ENCODE peak calls at places on chromosomes 16 and 17, in ten cellular contexts. P, V, Y, I, H, J, B, U, D and E are unnamed samples.

GRCh38 chr17:29117440-29117753 is 62.8 kb downstream of the MYO18A start:
- DNase-seq in P (no peak), D (no peak), Y (no peak), U (no peak), H (no peak), I (no peak), J (no peak), V (no peak), B (no peak), E (no peak)

GRCh38 chr16:73572135-73572534 is 524.2 kb upstream of the ZFHX3 start:
- DNase-seq in H (no peak), D (peak), U (no peak), B (peak), I (no peak), P (peak), J (no peak), Y (no peak), V (no peak), E (peak)

GRCh38 chr16:3183445-3184139 is 4.4 kb upstream of the OR1F1 start:
- DNase-seq in V (no peak), D (no peak), B (no peak), P (no peak), Y (peak), U (no peak), J (peak), H (no peak), I (no peak), E (no peak)

GRCh38 chr17:34582185-34582900 is 3.0 kb downstream of the TMEM132E start:
- DNase-seq in I (no peak), U (no peak), Y (no peak), P (no peak), B (peak), V (no peak), H (no peak), J (no peak), D (no peak), E (peak)

GRCh38 chr17:31274252-31274651 is 22.8 kb downstream of the OMG start:
- DNase-seq in H (peak), I (no peak), U (no peak), Y (peak), V (no peak), J (no peak), D (no peak), B (no peak), P (no peak), E (no peak)

GRCh38 chr17:34616148-34616547 is 36.8 kb downstream of the TMEM132E start:
- DNase-seq in H (no peak), Y (no peak), B (peak), P (peak), I (no peak), J (no peak), V (no peak), U (no peak), D (no peak), E (no peak)

GRCh38 chr16:50602531-50603205 is 54.5 kb downstream of the NKD1 start:
- DNase-seq in P (no peak), H (peak), D (no peak), B (no peak), Y (peak), I (no peak), U (no peak), J (no peak), V (peak), E (no peak)

GRCh38 chr16:70432800-70433455 is 6.0 kb downstream of the ST3GAL2 start:
- DNase-seq in I (no peak), B (no peak), V (no peak), P (peak), Y (no peak), D (no peak), J (no peak), U (no peak), H (no peak), E (no peak)

GRCh38 chr16:50245417-50246298 is 20.7 kb upstream of the ADCY7 start:
- DNase-seq in J (peak), H (peak), Y (peak), V (peak), P (peak), U (no peak), I (peak), D (peak), B (peak), E (peak)

GRCh38 chr17:59366773-59367656 is 35.6 kb downstream of the YPEL2 start:
- DNase-seq in Y (peak), U (no peak), B (no peak), P (peak), J (no peak), D (peak), H (no peak), I (no peak), V (no peak), E (peak)

GRCh38 chr16:1543085-1543896 is 9.8 kb downstream of the TMEM204 start:
- DNase-seq in D (peak), U (no peak), P (peak), V (peak), H (peak), J (peak), B (peak), I (peak), Y (peak), E (peak)

GRCh38 chr17:7897773-7898172 is 9.2 kb downstream of the CHD3 start:
- DNase-seq in H (peak), D (no peak), Y (no peak), P (no peak), I (no peak), J (no peak), U (no peak), V (peak), B (no peak), E (peak)

GRCh38 chr17:34613064-34614019 is 34.0 kb downstream of the TMEM132E start:
- DNase-seq in U (no peak), I (no peak), V (no peak), P (peak), B (peak), Y (peak), J (no peak), D (no peak), H (peak), E (no peak)

GRCh38 chr17:27506348-27507218 is 50.3 kb downstream of the KSR1 start:
- DNase-seq in D (no peak), Y (no peak), B (peak), J (no peak), P (no peak), V (no peak), H (no peak), U (no peak), I (no peak), E (no peak)

GRCh38 chr16:63982156-63982555 is 1139.7 kb downstream of the CDH11 start:
- DNase-seq in H (no peak), P (no peak), D (no peak), J (no peak), Y (no peak), U (no peak), I (no peak), V (no peak), B (peak), E (no peak)

GRCh38 chr17:50047488-50048126 is 8.3 kb upstream of the ITGA3 start:
- DNase-seq in B (no peak), I (no peak), P (no peak), H (peak), D (no peak), J (no peak), V (no peak), U (no peak), Y (peak), E (no peak)

GRCh38 chr16:87436225-87437172 is 44.4 kb downstream of the MAP1LC3B start:
- DNase-seq in P (no peak), I (no peak), B (no peak), H (no peak), V (no peak), J (no peak), U (no peak), D (no peak), Y (no peak), E (no peak)

GRCh38 chr17:38693700-38694329 is 11.3 kb upstream of the MLLT6 start:
- DNase-seq in H (no peak), Y (no peak), I (no peak), U (no peak), V (no peak), D (peak), J (peak), B (no peak), P (no peak), E (no peak)

GRCh38 chr17:67746704-67747571 is 29.2 kb downstream of the NOL11 start:
- DNase-seq in D (peak), Y (no peak), B (no peak), V (no peak), U (no peak), P (no peak), I (no peak), H (no peak), J (no peak), E (no peak)

GRCh38 chr17:45229681-45230409 is 8.2 kb downstream of the FMNL1 start:
- DNase-seq in I (no peak), V (no peak), H (no peak), U (no peak), D (no peak), Y (no peak), J (peak), B (no peak), P (no peak), E (no peak)

GRCh38 chr16:78630102-78630501 is 530.6 kb downstream of the WWOX start:
- DNase-seq in B (no peak), D (no peak), Y (no peak), H (no peak), U (no peak), J (no peak), P (no peak), V (no peak), I (no peak), E (no peak)

GRCh38 chr16:1707193-1707790 is 1.3 kb downstream of the MAPK8IP3 start:
- DNase-seq in V (peak), Y (peak), P (no peak), H (no peak), I (no peak), B (peak), J (peak), D (no peak), U (no peak), E (no peak)

GRCh38 chr16:28497386-28497785 is 2.9 kb downstream of the APOBR start:
- DNase-seq in Y (no peak), H (no peak), I (no peak), J (no peak), P (no peak), B (no peak), V (no peak), U (no peak), D (no peak), E (no peak)

GRCh38 chr17:34556384-34556783 is 23.0 kb upstream of the TMEM132E start:
- DNase-seq in U (no peak), Y (no peak), J (no peak), B (peak), D (no peak), P (no peak), H (no peak), I (no peak), V (no peak), E (no peak)

GRCh38 chr17:43766413-43767052 is 7.9 kb upstream of the SOST start:
- DNase-seq in P (peak), H (peak), I (peak), D (peak), V (peak), J (no peak), B (peak), U (no peak), Y (peak), E (peak)

GRCh38 chr16:30953511-30954124 is 3.9 kb upstream of the SETD1A start:
- DNase-seq in B (peak), V (peak), D (peak), P (peak), H (no peak), I (peak), Y (peak), U (no peak), J (peak), E (peak)

GRCh38 chr16:12147681-12148479 is 171.3 kb downstream of the SNX29 start:
- DNase-seq in B (peak), U (no peak), P (no peak), J (peak), I (no peak), Y (no peak), H (no peak), V (no peak), D (no peak), E (no peak)

GRCh38 chr17:14305785-14306496 is 5.1 kb downstream of the HS3ST3B1 start:
- DNase-seq in Y (no peak), B (no peak), I (no peak), J (no peak), D (no peak), U (no peak), H (no peak), P (no peak), V (no peak), E (no peak)

GRCh38 chr16:57092786-57093301 is 461 bp downstream of the CPNE2 start:
- DNase-seq in H (peak), U (no peak), P (peak), J (peak), Y (peak), D (peak), I (no peak), V (peak), B (peak), E (peak)

GRCh38 chr17:72580321-72581127 is 459.7 kb downstream of the SOX9 start:
- DNase-seq in V (no peak), J (peak), I (no peak), P (no peak), U (no peak), B (no peak), D (peak), H (peak), Y (peak), E (no peak)

GRCh38 chr16:63921737-63922136 is 1200.1 kb downstream of the CDH11 start:
- DNase-seq in P (no peak), D (no peak), V (no peak), J (no peak), I (no peak), Y (peak), B (no peak), H (no peak), U (no peak), E (no peak)

GRCh38 chr16:50848755-50849514 is 107.0 kb downstream of the CYLD start:
- DNase-seq in B (no peak), V (no peak), U (no peak), D (no peak), H (no peak), I (no peak), J (no peak), P (no peak), Y (no peak), E (no peak)

GRCh38 chr17:33667671-33668070 is 374.6 kb upstream of the ASIC2 start:
- DNase-seq in D (no peak), P (no peak), Y (no peak), V (no peak), U (no peak), H (no peak), I (no peak), J (no peak), B (no peak), E (no peak)

GRCh38 chr16:10883004-10883403 is 6.0 kb downstream of the CIITA start:
- DNase-seq in P (no peak), I (no peak), B (no peak), Y (no peak), D (no peak), J (no peak), U (no peak), H (peak), V (no peak), E (peak)

GRCh38 chr17:15023589-15023988 is 241.5 kb downstream of the PMP22 start:
- DNase-seq in J (no peak), V (no peak), P (no peak), B (no peak), D (no peak), H (no peak), Y (no peak), I (no peak), U (no peak), E (no peak)

GRCh38 chr17:33151565-33151964 is 141.5 kb downstream of the ASIC2 start:
- DNase-seq in V (no peak), Y (no peak), D (no peak), P (no peak), H (no peak), B (no peak), I (no peak), U (no peak), J (no peak), E (peak)

GRCh38 chr16:4699030-4699556 is 5.7 kb downstream of the NUDT16L1 start:
- DNase-seq in B (no peak), D (no peak), U (no peak), I (no peak), J (no peak), H (no peak), P (no peak), Y (no peak), V (no peak), E (no peak)

GRCh38 chr17:76121932-76122383 is 18.4 kb upstream of the EXOC7 start:
- DNase-seq in V (no peak), B (no peak), Y (no peak), I (no peak), J (peak), P (no peak), H (no peak), D (peak), U (no peak), E (no peak)

DNA sequence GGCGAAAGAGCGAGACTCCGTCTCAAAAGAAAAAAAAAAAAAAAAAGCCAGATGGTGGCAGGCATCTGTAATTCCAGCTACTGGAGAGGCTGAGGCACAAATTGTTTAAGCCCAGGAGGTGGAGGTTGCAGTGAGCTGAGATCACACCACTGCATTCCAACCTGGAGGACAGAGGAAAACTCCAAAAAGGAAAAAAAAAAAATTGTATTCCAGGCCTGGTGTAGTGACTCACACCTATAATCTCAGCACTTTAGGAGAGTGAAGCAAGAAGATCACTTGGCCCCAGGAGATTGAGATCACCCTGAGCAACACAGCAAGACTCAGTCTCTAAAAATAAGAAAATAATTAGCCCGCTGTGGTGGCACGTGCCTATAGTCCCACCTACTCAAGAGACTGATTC is 20.1 kb downstream of the HBQ1 start:
- DNase-seq in V (no peak), D (no peak), Y (peak), B (no peak), P (no peak), H (no peak), J (no peak), I (no peak), U (no peak), E (no peak)
- H3K27ac ChIP-seq in V (no peak), D (no peak), Y (no peak), B (no peak), P (no peak), H (no peak), J (no peak), I (no peak), U (no peak), E (no peak)

GRCh38 chr16:88506723-88507122 is 53.6 kb downstream of the ZFPM1 start:
- DNase-seq in I (no peak), J (no peak), B (no peak), H (no peak), Y (no peak), D (no peak), P (no peak), U (no peak), V (no peak), E (no peak)

GRCh38 chr16:88509749-88510069 is 56.6 kb downstream of the ZFPM1 start:
- DNase-seq in B (no peak), D (no peak), U (no peak), J (no peak), P (no peak), Y (no peak), I (no peak), H (no peak), V (no peak), E (no peak)

GRCh38 chr16:88507231-88507743 is 54.2 kb downstream of the ZFPM1 start:
- DNase-seq in Y (no peak), B (no peak), V (no peak), J (no peak), I (no peak), U (no peak), P (no peak), H (peak), D (no peak), E (no peak)

GRCh38 chr16:88508868-88509748 is 56.0 kb downstream of the ZFPM1 start:
- DNase-seq in J (no peak), Y (peak), D (peak), P (no peak), I (no peak), V (no peak), H (peak), B (no peak), U (no peak), E (no peak)

DNA sequence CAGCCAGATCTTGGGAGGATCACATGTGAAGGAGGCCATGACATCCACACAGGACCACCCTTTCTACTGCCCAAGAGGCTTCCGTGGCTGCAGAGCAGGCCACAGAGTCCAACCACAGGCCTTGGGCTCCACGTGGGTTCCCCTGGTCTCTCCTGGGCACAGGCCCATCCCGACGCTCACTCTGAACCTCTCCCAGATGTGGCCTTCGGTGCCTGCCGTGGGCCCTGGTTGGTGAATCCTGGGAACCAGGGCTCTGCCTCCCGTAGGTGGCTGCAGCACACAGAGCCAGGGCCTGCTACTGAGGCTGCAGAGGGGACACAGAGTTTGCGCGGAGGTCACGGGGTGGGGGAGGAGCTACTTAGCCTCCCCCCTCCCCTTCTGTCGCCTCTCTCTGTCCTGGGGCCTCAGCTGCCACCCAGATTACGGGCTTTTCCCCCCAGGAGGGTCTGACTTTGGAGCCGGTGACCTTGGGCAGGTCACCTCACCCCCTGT is 55.3 kb downstream of the ZFPM1 start:
- DNase-seq in D (no peak), U (no peak), V (no peak), P (peak), B (no peak), I (no peak), J (no peak), H (no peak), Y (no peak), E (no peak)
- H3K27ac ChIP-seq in D (no peak), U (no peak), V (no peak), P (peak), B (no peak), I (no peak), J (no peak), H (no peak), Y (no peak), E (no peak)

GRCh38 chr16:81237282-81237681 is 1.2 kb upstream of the BCO1 start:
- DNase-seq in U (no peak), Y (peak), V (no peak), P (no peak), I (no peak), J (peak), H (no peak), D (peak), B (no peak), E (no peak)
- H3K27ac ChIP-seq in U (no peak), Y (no peak), V (no peak), P (no peak), I (no peak), J (no peak), H (peak), D (peak), B (peak), E (no peak)

GRCh38 chr16:6861136-6861535 is 471.5 kb upstream of the RBFOX1 start:
- DNase-seq in J (no peak), P (no peak), B (peak), V (no peak), H (no peak), Y (no peak), I (no peak), D (no peak), U (no peak), E (no peak)
- H3K27ac ChIP-seq in J (no peak), P (no peak), B (no peak), V (no peak), H (no peak), Y (no peak), I (no peak), D (no peak), U (no peak), E (no peak)

GRCh38 chr17:78715876-78716275 is 66.2 kb downstream of the CYTH1 start:
- DNase-seq in U (no peak), H (no peak), Y (no peak), D (no peak), V (no peak), J (no peak), P (no peak), B (no peak), I (no peak), E (no peak)
- H3K27ac ChIP-seq in U (no peak), H (no peak), Y (peak), D (no peak), V (peak), J (peak), P (no peak), B (no peak), I (no peak), E (peak)

GRCh38 chr17:78377858-78378224 is 608 bp upstream of the PGS1 start:
- DNase-seq in J (peak), Y (no peak), H (no peak), D (no peak), I (no peak), P (peak), B (peak), V (no peak), U (no peak), E (no peak)
- H3K27ac ChIP-seq in J (peak), Y (peak), H (peak), D (peak), I (peak), P (peak), B (no peak), V (peak), U (peak), E (peak)

GRCh38 chr17:9925457-9925856 is 20.4 kb upstream of the RCVRN start:
- DNase-seq in V (no peak), D (no peak), H (no peak), B (no peak), J (no peak), P (no peak), I (no peak), Y (no peak), U (no peak), E (no peak)
- H3K27ac ChIP-seq in V (no peak), D (no peak), H (no peak), B (no peak), J (no peak), P (peak), I (no peak), Y (no peak), U (no peak), E (no peak)